ENCODE peak calls at places on chromosome 16, in six cellular contexts. D, L, N, A, K and T are unnamed samples. For H3K27me3, the result is how much of the 10 kb centered on the place peaks cover.

GRCh38 chr16:31476305-31477219 is 4.6 kb downstream of the TGFB1I1 start:
- DNase-seq in L (no peak), K (no peak), N (peak), A (peak), D (peak), T (peak)

GRCh38 chr16:64321066-64321465 is 800.8 kb downstream of the CDH11 start:
- DNase-seq in D (no peak), L (no peak), N (no peak), K (no peak), A (no peak), T (no peak)

GRCh38 chr16:10992112-10992511 is 47.7 kb downstream of the CLEC16A start:
- DNase-seq in N (no peak), A (no peak), L (no peak), D (no peak), K (no peak), T (no peak)

GRCh38 chr16:84717484-84717883 is 17.7 kb downstream of the USP10 start:
- DNase-seq in A (no peak), N (no peak), D (no peak), L (no peak), K (no peak), T (no peak)

GRCh38 chr16:4611337-4612023 is 3.2 kb downstream of the UBALD1 start:
- DNase-seq in N (no peak), D (no peak), L (no peak), K (no peak), A (no peak), T (peak)

GRCh38 chr16:79047337-79047736 is 553.2 kb downstream of the MAF start:
- DNase-seq in L (no peak), A (peak), D (no peak), K (peak), N (peak), T (no peak)

GRCh38 chr16:54136276-54136625 is 150.3 kb downstream of the IRX3 start:
- DNase-seq in L (no peak), N (no peak), K (no peak), D (no peak), A (no peak), T (no peak)

GRCh38 chr16:86962913-86963312 is 354.3 kb downstream of the C16orf95 start:
- DNase-seq in A (no peak), L (no peak), N (no peak), D (no peak), K (no peak), T (no peak)

GRCh38 chr16:19884611-19885455 is at the start of gene GPRC5B:
- DNase-seq in N (peak), A (peak), D (peak), K (peak), L (no peak), T (peak)

GRCh38 chr16:86934581-86935322 is 356.4 kb downstream of the FOXL1 start:
- DNase-seq in A (no peak), D (no peak), N (no peak), K (no peak), L (no peak), T (no peak)

GRCh38 chr16:11114366-11115164 is 141.4 kb downstream of the SOCS1 start:
- DNase-seq in D (no peak), L (no peak), A (peak), K (no peak), N (peak), T (no peak)

GRCh38 chr16:46730801-46731690 is 17.1 kb downstream of the MYLK3 start:
- DNase-seq in K (no peak), L (no peak), D (no peak), A (no peak), N (no peak), T (no peak)
- H3K27me3 ChIP-seq in K (under half), L (under half), D (under half), A (under half), N (under half), T (under half)

DNA sequence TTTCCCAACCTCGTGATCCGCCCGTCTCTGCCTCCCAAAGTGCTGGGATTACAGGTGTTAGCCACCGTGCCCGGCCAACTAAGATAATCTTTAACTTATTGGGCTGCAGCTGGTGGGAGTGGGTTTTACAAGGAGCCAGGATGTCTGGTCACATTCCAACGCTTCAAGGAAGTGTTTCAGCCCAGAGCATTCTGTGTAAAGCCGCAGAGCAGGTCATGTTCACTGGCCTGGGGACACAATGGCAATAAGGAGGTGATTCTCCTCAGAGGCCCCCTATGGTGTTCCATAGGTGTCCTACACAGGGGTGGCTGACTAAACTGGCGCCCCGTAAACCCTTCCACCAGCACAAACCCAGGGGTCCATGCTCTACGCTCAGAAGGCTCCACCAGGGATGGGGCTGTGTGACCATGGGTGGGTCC is 1.2 kb downstream of the QPRT start:
- DNase-seq in N (peak), L (no peak), A (peak), D (no peak), K (no peak), T (peak)
- H3K4me3 ChIP-seq in N (peak), L (no peak), A (peak), D (peak), K (peak), T (peak)

DNA sequence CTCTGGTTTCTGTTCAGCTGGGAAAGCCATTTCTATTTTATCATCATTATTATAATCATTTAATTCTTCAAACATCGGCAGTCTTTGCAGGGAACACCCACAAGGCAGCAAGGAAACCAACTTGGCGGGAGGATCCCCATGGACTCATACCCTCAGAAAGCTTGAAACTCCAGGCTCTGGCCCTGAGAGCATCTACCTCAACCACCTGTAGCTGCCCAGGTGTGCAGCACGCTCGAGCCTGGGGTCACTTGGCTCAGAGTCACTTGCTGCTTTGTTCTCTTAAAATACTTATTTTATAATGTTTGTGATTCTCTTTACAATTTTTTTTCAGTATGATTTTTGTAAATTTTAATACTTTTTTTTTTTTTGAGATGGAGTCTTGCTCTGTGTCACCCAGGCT is 6.8 kb upstream of the ZNF423 start:
- DNase-seq in A (no peak), K (no peak), D (no peak), L (no peak), N (no peak), T (no peak)
- H3K27me3 ChIP-seq in A (under half), K (under half), D (under half), L (under half), N (under half), T (under half)

GRCh38 chr16:1150511-1150982 is 2.4 kb upstream of the CACNA1H start:
- DNase-seq in L (no peak), K (peak), A (peak), D (no peak), N (no peak), T (peak)

GRCh38 chr16:1152651-1153259 is at the start of gene CACNA1H:
- DNase-seq in A (peak), L (no peak), K (peak), N (no peak), D (no peak), T (peak)

GRCh38 chr16:1151424-1152122 is 1.3 kb upstream of the CACNA1H start:
- DNase-seq in D (no peak), K (no peak), L (no peak), N (no peak), A (no peak), T (peak)

GRCh38 chr16:1153480-1154160 is 714 bp downstream of the CACNA1H start:
- DNase-seq in K (no peak), N (no peak), D (no peak), A (no peak), L (no peak), T (peak)

DNA sequence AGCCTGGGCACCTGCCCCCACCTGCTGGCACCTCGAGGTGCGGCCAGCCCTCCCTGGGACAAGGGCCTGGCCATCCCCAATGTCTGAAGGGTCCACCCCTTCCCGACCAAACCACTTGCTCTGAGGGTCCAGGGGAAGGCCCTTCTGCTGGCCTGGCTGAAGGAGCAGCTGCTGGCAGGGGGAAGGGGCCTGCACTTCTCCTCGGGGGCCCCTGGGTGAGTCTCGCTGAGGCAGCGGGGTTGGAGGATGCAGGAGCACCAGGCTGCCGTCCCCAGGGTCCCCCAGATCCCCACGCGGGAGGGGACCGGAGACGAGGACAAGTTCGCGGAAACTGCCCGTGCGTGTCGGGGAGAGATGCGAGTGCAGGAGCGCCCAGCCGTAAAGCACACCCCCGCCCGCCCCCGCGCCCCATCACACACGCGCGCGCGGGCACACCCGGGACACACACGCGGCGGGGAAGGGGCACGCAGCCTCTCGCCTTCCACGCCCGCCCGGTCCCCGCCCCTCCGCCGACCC is 725 bp upstream of the CACNA1H start:
- DNase-seq in L (no peak), A (peak), N (no peak), D (peak), K (peak), T (peak)
- H3K4me3 ChIP-seq in L (peak), A (peak), N (peak), D (peak), K (peak), T (peak)